ENCODE peak calls at places on chromosomes 1 and 21, in seven cellular contexts. One of them, this sample, is unnamed.

GRCh38 chr21:33975548-33976081 is 60.0 kb upstream of the ATP5PO start:
- DNase-seq in GM12878: peak
- DNase-seq in SK-N-SH: no peak
- DNase-seq in HCT116: no peak
- DNase-seq in K562: peak
- DNase-seq in H1: peak
- DNase-seq in HepG2: no peak
- DNase-seq in this sample: no peak

GRCh38 chr1:230077011-230077410 is 10.0 kb downstream of the GALNT2 start:
- DNase-seq in GM12878: no peak
- DNase-seq in SK-N-SH: no peak
- DNase-seq in HCT116: no peak
- DNase-seq in K562: no peak
- DNase-seq in H1: no peak
- DNase-seq in HepG2: no peak
- DNase-seq in this sample: no peak

GRCh38 chr1:59743324-59744108 is 71.2 kb upstream of the HOOK1 start:
- DNase-seq in GM12878: no peak
- DNase-seq in SK-N-SH: no peak
- DNase-seq in HCT116: no peak
- DNase-seq in K562: no peak
- DNase-seq in H1: no peak
- DNase-seq in HepG2: no peak
- DNase-seq in this sample: no peak

GRCh38 chr1:221284028-221284427 is 404.8 kb downstream of the HLX start:
- DNase-seq in GM12878: no peak
- DNase-seq in SK-N-SH: peak
- DNase-seq in HCT116: peak
- DNase-seq in K562: no peak
- DNase-seq in H1: no peak
- DNase-seq in HepG2: no peak
- DNase-seq in this sample: no peak

GRCh38 chr1:151993734-151994496 is at the start of gene S100A10:
- DNase-seq in GM12878: no peak
- DNase-seq in SK-N-SH: peak
- DNase-seq in HCT116: no peak
- DNase-seq in K562: no peak
- DNase-seq in H1: peak
- DNase-seq in HepG2: peak
- DNase-seq in this sample: no peak

GRCh38 chr1:160836561-160836960 is 26.1 kb downstream of the CD244 start:
- DNase-seq in GM12878: no peak
- DNase-seq in SK-N-SH: no peak
- DNase-seq in HCT116: no peak
- DNase-seq in K562: no peak
- DNase-seq in H1: no peak
- DNase-seq in HepG2: no peak
- DNase-seq in this sample: no peak

GRCh38 chr1:225849905-225850304 is 32.3 kb downstream of the TMEM63A start:
- DNase-seq in GM12878: no peak
- DNase-seq in SK-N-SH: peak
- DNase-seq in HCT116: no peak
- DNase-seq in K562: peak
- DNase-seq in H1: no peak
- DNase-seq in HepG2: no peak
- DNase-seq in this sample: no peak

GRCh38 chr1:112674986-112675727 is 698 bp downstream of the MOV10 start:
- DNase-seq in GM12878: no peak
- DNase-seq in SK-N-SH: peak
- DNase-seq in HCT116: no peak
- DNase-seq in K562: peak
- DNase-seq in H1: peak
- DNase-seq in HepG2: peak
- DNase-seq in this sample: no peak

GRCh38 chr1:179001451-179001850 is 24.2 kb upstream of the FAM20B start:
- DNase-seq in GM12878: no peak
- DNase-seq in SK-N-SH: no peak
- DNase-seq in HCT116: no peak
- DNase-seq in K562: no peak
- DNase-seq in H1: no peak
- DNase-seq in HepG2: no peak
- DNase-seq in this sample: no peak

GRCh38 chr21:46150491-46151121 is 4.8 kb downstream of the FTCD start:
- DNase-seq in GM12878: no peak
- DNase-seq in SK-N-SH: no peak
- DNase-seq in HCT116: no peak
- DNase-seq in K562: no peak
- DNase-seq in H1: no peak
- DNase-seq in HepG2: no peak
- DNase-seq in this sample: no peak

GRCh38 chr1:53512807-53513755 is 53.9 kb downstream of the DMRTB1 start:
- DNase-seq in GM12878: no peak
- DNase-seq in SK-N-SH: no peak
- DNase-seq in HCT116: no peak
- DNase-seq in K562: no peak
- DNase-seq in H1: no peak
- DNase-seq in HepG2: no peak
- DNase-seq in this sample: no peak

DNA sequence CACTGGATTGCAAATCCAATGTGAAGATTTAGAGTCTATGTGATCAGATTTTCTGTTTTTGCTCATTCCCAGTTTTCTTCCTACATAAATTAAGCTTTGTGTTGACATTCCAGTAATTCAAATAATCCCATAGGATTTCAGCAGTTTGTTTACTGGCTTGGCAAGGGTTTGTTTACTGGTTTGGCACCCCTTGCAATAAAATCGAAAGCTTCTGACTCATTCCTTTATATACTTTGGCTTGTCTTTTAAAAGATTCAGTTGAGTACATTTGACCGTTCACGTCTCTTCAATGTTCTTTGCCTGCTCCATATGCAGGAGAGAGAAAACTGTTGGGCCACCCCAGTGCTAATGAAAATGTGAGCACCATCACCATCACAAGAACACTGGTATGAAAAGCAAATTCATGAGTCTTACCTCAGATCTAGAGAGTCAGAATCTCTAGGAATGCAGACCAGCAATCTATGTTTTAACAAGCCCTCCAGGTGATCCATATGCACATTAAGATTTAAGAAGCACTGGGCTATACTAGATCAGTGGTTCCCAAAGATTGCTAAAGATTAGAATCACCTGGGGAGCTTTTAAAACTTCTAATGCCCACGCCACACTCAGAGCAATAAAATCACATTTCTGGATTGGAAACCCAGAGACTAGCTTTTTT is 32.8 kb downstream of the ZC3H11B start:
- DNase-seq in GM12878: no peak
- DNase-seq in SK-N-SH: no peak
- DNase-seq in HCT116: no peak
- DNase-seq in K562: no peak
- DNase-seq in H1: no peak
- DNase-seq in HepG2: no peak
- DNase-seq in this sample: no peak
- TF ChIP-seq YY1 in GM12878: no peak
- TF ChIP-seq YY1 in SK-N-SH: no peak
- TF ChIP-seq YY1 in HCT116: no peak
- TF ChIP-seq YY1 in K562: no peak
- TF ChIP-seq YY1 in H1: no peak
- TF ChIP-seq YY1 in HepG2: no peak
- TF ChIP-seq YY1 in this sample: no peak

GRCh38 chr1:228022571-228023293 is 15.9 kb downstream of the WNT3A start:
- DNase-seq in GM12878: no peak
- DNase-seq in SK-N-SH: no peak
- DNase-seq in HCT116: no peak
- DNase-seq in K562: no peak
- DNase-seq in H1: no peak
- DNase-seq in HepG2: no peak
- DNase-seq in this sample: no peak
- TF ChIP-seq YY1 in GM12878: no peak
- TF ChIP-seq YY1 in SK-N-SH: no peak
- TF ChIP-seq YY1 in HCT116: no peak
- TF ChIP-seq YY1 in K562: no peak
- TF ChIP-seq YY1 in H1: no peak
- TF ChIP-seq YY1 in HepG2: no peak
- TF ChIP-seq YY1 in this sample: no peak

GRCh38 chr1:226865590-226865989 is 4.8 kb upstream of the PSEN2 start:
- DNase-seq in GM12878: no peak
- DNase-seq in SK-N-SH: no peak
- DNase-seq in HCT116: no peak
- DNase-seq in K562: no peak
- DNase-seq in H1: peak
- DNase-seq in HepG2: no peak
- DNase-seq in this sample: no peak
- TF ChIP-seq YY1 in GM12878: no peak
- TF ChIP-seq YY1 in SK-N-SH: no peak
- TF ChIP-seq YY1 in HCT116: no peak
- TF ChIP-seq YY1 in K562: no peak
- TF ChIP-seq YY1 in H1: no peak
- TF ChIP-seq YY1 in HepG2: no peak
- TF ChIP-seq YY1 in this sample: no peak

GRCh38 chr21:26001356-26001755 is 169.2 kb downstream of the APP start:
- DNase-seq in GM12878: no peak
- DNase-seq in SK-N-SH: no peak
- DNase-seq in HCT116: no peak
- DNase-seq in K562: no peak
- DNase-seq in H1: no peak
- DNase-seq in HepG2: no peak
- DNase-seq in this sample: no peak

GRCh38 chr21:25995283-25995682 is 175.3 kb downstream of the APP start:
- DNase-seq in GM12878: no peak
- DNase-seq in SK-N-SH: no peak
- DNase-seq in HCT116: no peak
- DNase-seq in K562: no peak
- DNase-seq in H1: no peak
- DNase-seq in HepG2: no peak
- DNase-seq in this sample: no peak

GRCh38 chr21:25999935-26000582 is 170.5 kb downstream of the APP start:
- DNase-seq in GM12878: no peak
- DNase-seq in SK-N-SH: no peak
- DNase-seq in HCT116: no peak
- DNase-seq in K562: no peak
- DNase-seq in H1: no peak
- DNase-seq in HepG2: no peak
- DNase-seq in this sample: no peak

GRCh38 chr21:25994758-25995163 is 175.8 kb downstream of the APP start:
- DNase-seq in GM12878: no peak
- DNase-seq in SK-N-SH: no peak
- DNase-seq in HCT116: no peak
- DNase-seq in K562: no peak
- DNase-seq in H1: no peak
- DNase-seq in HepG2: no peak
- DNase-seq in this sample: no peak

DNA sequence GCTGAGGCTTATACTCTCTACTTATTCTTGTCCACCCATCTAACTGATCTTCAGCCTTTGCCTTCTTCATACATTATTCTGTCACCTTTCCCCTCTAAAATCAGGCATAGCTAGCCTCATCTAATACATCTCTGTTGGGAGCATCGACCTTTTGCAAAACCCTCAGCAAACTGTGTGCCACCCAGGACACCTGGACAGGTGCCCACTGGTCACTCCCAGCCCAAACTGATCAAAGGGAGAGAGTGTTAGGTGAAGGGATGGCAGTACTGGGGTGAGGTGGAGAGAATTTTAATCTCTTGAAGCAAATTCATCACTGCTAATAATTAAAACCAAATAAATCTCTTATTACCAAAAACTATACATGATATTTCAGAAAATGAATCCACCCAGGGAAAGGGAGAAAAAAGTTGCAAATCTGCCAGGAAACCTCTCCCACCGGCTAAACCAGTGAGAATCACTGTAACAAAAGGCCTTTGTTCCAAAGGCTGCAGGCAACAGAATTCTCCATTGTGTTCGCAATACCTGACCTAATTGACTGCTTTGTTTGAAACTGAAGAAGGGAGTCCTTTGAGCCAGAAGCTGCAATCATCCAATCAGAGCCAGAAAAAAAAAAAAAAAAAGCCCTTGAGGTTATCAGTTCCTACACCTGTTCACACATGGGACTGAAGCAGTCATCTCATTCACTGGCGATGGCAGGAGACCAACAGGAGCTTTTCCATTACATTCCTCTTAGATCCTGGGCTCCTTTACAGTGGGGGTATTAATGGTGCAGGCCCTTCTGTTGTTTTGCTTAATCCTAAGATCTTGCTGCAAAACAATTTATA is 172.6 kb downstream of the APP start:
- DNase-seq in GM12878: no peak
- DNase-seq in SK-N-SH: no peak
- DNase-seq in HCT116: peak
- DNase-seq in K562: no peak
- DNase-seq in H1: no peak
- DNase-seq in HepG2: peak
- DNase-seq in this sample: peak
- TF ChIP-seq YY1 in GM12878: no peak
- TF ChIP-seq YY1 in SK-N-SH: no peak
- TF ChIP-seq YY1 in HCT116: no peak
- TF ChIP-seq YY1 in K562: no peak
- TF ChIP-seq YY1 in H1: peak
- TF ChIP-seq YY1 in HepG2: no peak
- TF ChIP-seq YY1 in this sample: no peak

GRCh38 chr1:37764888-37765441 is at the start of gene EPHA10:
- DNase-seq in GM12878: no peak
- DNase-seq in SK-N-SH: peak
- DNase-seq in HCT116: no peak
- DNase-seq in K562: no peak
- DNase-seq in H1: peak
- DNase-seq in HepG2: no peak
- DNase-seq in this sample: no peak
- TF ChIP-seq YY1 in GM12878: no peak
- TF ChIP-seq YY1 in SK-N-SH: no peak
- TF ChIP-seq YY1 in HCT116: no peak
- TF ChIP-seq YY1 in K562: no peak
- TF ChIP-seq YY1 in H1: no peak
- TF ChIP-seq YY1 in HepG2: no peak
- TF ChIP-seq YY1 in this sample: no peak

This sample was measured in NT2/D1.